ENCODE peak calls at places on chromosomes 13 and 19, in five cellular contexts. R, Y, W, H and Z are unnamed samples.

GRCh38 chr19:6464070-6464873 is at the start of gene CRB3:
- DNase-seq in R (no peak), W (peak; percentile 96), H (peak; percentile 32), Y (peak; percentile 96), Z (peak; percentile 74)

GRCh38 chr13:100209857-100210580 is 121.1 kb downstream of the PCCA start:
- DNase-seq in H (no peak), W (no peak), R (no peak), Y (no peak), Z (no peak)

GRCh38 chr19:39138221-39139211 is 12.9 kb downstream of the PAK4 start:
- DNase-seq in H (no peak), R (no peak), W (no peak), Y (no peak), Z (no peak)

GRCh38 chr19:56504581-56504980 is 3.1 kb upstream of the ZNF471 start:
- DNase-seq in Y (no peak), R (no peak), H (no peak), W (no peak), Z (no peak)

GRCh38 chr19:21483589-21484170 is 21.7 kb upstream of the ZNF429 start:
- DNase-seq in R (no peak), Y (peak; percentile 79), H (peak; percentile 59), W (no peak), Z (no peak)

GRCh38 chr19:19626516-19627441 is 1.2 kb downstream of the LPAR2 start:
- DNase-seq in H (no peak), Y (no peak), W (no peak), R (no peak), Z (no peak)

GRCh38 chr13:52784591-52785340 is 45.1 kb upstream of the CNMD start:
- DNase-seq in W (no peak), Y (no peak), H (no peak), R (no peak), Z (no peak)

GRCh38 chr19:2290441-2291184 is 8.6 kb upstream of the PEAK3 start:
- DNase-seq in Y (no peak), R (peak; percentile 42), W (no peak), H (no peak), Z (no peak)

GRCh38 chr13:61128850-61129645 is 286.6 kb downstream of the PCDH20 start:
- DNase-seq in R (no peak), W (no peak), H (no peak), Y (no peak), Z (no peak)

GRCh38 chr13:22926176-22927007 is 254.4 kb upstream of the SGCG start:
- DNase-seq in Y (peak; percentile 88), H (no peak), R (peak; percentile 87), W (peak; percentile 70), Z (no peak)

GRCh38 chr19:17475541-17476115 is 5.3 kb downstream of the SLC27A1 start:
- DNase-seq in Y (no peak), R (peak; percentile 71), W (no peak), H (no peak), Z (no peak)

GRCh38 chr19:926595-927043 is 784 bp downstream of the ARID3A start:
- DNase-seq in R (peak; percentile 81), H (no peak), Y (peak; percentile 85), W (peak; percentile 75), Z (peak; percentile 70)

GRCh38 chr19:47026156-47026555 is 6.5 kb downstream of the NPAS1 start:
- DNase-seq in H (no peak), W (no peak), R (no peak), Y (no peak), Z (no peak)

GRCh38 chr13:30872685-30873443 is 33.2 kb upstream of the MEDAG start:
- DNase-seq in Y (no peak), R (peak; percentile 87), H (no peak), W (peak; percentile 81), Z (no peak)

GRCh38 chr13:79458436-79458835 is 22.5 kb upstream of the NDFIP2 start:
- DNase-seq in W (no peak), H (no peak), Y (no peak), R (no peak), Z (no peak)